ENCODE peak calls at places on chromosome 22, in seven cellular contexts. S is esophagus squamous epithelium, U is adrenal gland, H is right lobe of liver, O is transverse colon, X is A549, Q is heart left ventricle. L is an unnamed sample.

GRCh38 chr22:17120281-17120680 is 879 bp downstream of the TMEM121B start:
- DNase-seq in S (no peak), U (peak), H (peak), O (peak), X (no peak), Q (peak), L (peak)

GRCh38 chr22:46796566-46797195 is 34.2 kb downstream of the TBC1D22A start:
- DNase-seq in S (no peak), U (no peak), H (peak), O (no peak), X (no peak), Q (no peak), L (no peak)

GRCh38 chr22:46984751-46985506 is 222.5 kb downstream of the TBC1D22A start:
- DNase-seq in S (no peak), U (no peak), H (no peak), O (no peak), X (no peak), Q (no peak), L (no peak)

GRCh38 chr22:47165998-47166397 is 403.5 kb downstream of the TBC1D22A start:
- DNase-seq in S (no peak), U (no peak), H (no peak), O (no peak), X (no peak), Q (peak), L (no peak)

GRCh38 chr22:39349967-39350802 is at the start of gene SYNGR1:
- DNase-seq in S (no peak), U (peak), H (no peak), O (no peak), X (no peak), Q (peak), L (no peak)

GRCh38 chr22:24823787-24824186 is 17.8 kb downstream of the SGSM1 start:
- DNase-seq in S (no peak), U (no peak), H (no peak), O (no peak), X (no peak), Q (no peak), L (no peak)

GRCh38 chr22:43060213-43060612 is 29.0 kb downstream of the TTLL1 start:
- DNase-seq in S (no peak), U (peak), H (no peak), O (peak), X (no peak), Q (no peak), L (peak)

GRCh38 chr22:32661296-32661695 is 140.2 kb upstream of the TIMP3 start:
- DNase-seq in S (no peak), U (peak), H (no peak), O (peak), X (no peak), Q (peak), L (no peak)

GRCh38 chr22:26182723-26183122 is 13.5 kb downstream of the SEZ6L start:
- DNase-seq in S (no peak), U (no peak), H (no peak), O (no peak), X (no peak), Q (no peak), L (no peak)

GRCh38 chr22:31611065-31611760 is 50.8 kb downstream of the PISD start:
- DNase-seq in S (no peak), U (no peak), H (no peak), O (no peak), X (no peak), Q (no peak), L (no peak)

GRCh38 chr22:24410110-24410856 is 17.1 kb upstream of the ADORA2A start:
- DNase-seq in S (no peak), U (peak), H (no peak), O (no peak), X (no peak), Q (no peak), L (peak)

GRCh38 chr22:40265783-40266182 is 80.5 kb upstream of the ADSL start:
- DNase-seq in S (no peak), U (no peak), H (no peak), O (no peak), X (no peak), Q (no peak), L (peak)

GRCh38 chr22:23177197-23177596 is 3.1 kb upstream of the BCR start:
- DNase-seq in S (no peak), U (no peak), H (no peak), O (no peak), X (no peak), Q (no peak), L (peak)

GRCh38 chr22:19132693-19133400 is 1.7 kb downstream of the TSSK2 start:
- DNase-seq in S (no peak), U (no peak), H (no peak), O (no peak), X (no peak), Q (no peak), L (no peak)

GRCh38 chr22:29309332-29310064 is 3.0 kb downstream of the GAS2L1 start:
- DNase-seq in S (no peak), U (peak), H (peak), O (peak), X (no peak), Q (peak), L (peak)

GRCh38 chr22:37781434-37782059 is 26.2 kb upstream of the GCAT start:
- DNase-seq in S (no peak), U (peak), H (peak), O (no peak), X (no peak), Q (no peak), L (no peak)
- TF ChIP-seq CTCF in S (no peak), U (peak), H (peak), O (no peak), X (peak), Q (no peak), L (no peak)

DNA sequence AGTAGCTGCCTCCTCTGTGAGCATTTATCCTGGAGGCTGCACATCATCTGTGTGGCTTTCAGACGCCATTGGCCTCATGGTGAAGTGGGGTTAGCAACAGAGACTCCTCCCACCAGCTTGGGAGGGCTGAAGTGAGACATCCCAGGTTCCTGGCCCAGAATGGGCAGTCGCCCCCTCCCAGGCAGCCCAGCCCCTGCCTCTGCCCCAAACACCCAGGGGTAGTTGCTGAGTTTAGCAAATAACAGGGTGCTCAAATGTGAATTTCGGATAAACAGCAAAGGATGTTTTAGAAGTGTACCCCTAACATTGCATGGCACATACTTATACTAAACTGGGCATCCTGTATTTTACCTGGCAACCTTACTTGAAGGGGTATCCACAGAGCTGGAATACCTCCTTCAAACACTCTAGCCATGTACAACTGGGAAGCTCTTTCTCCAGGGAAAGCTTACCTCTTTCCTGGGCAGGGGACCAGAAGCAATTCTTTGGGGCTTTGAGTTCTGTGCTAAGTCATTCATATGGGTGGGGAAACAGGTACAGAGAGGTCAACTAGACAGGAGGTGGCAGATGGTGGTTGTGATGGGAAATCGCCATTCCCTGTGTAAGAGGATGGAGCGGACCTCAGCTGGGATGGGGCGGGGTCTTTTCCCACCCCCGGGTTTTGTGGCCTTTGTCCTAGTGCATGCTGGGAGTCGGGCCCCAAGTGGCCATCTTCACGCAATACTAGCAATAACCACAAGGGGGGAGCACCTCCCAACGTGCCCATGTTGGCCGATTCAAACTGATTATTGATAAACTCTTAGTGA is 19.3 kb downstream of the MTFP1 start:
- DNase-seq in S (no peak), U (peak), H (peak), O (peak), X (peak), Q (no peak), L (peak)
- H3K4me3 ChIP-seq in S (no peak), U (no peak), H (no peak), O (no peak), X (no peak), Q (no peak), L (no peak)

GRCh38 chr22:45309422-45310227 is at the start of gene FAM118A:
- DNase-seq in S (peak), U (peak), H (peak), O (peak), X (peak), Q (peak), L (peak)
- TF ChIP-seq POLR2A in S (no peak), U (peak), H (peak), O (peak), X (peak), Q (peak), L (peak)

GRCh38 chr22:27919943-27920755 is 1.1 kb upstream of the PITPNB start:
- DNase-seq in S (no peak), U (peak), H (no peak), O (no peak), X (peak), Q (peak), L (no peak)
- TF ChIP-seq CTCF in S (no peak), U (no peak), H (peak), O (no peak), X (no peak), Q (no peak), L (no peak)

GRCh38 chr22:50271011-50271394 is 823 bp upstream of the MAPK11 start:
- DNase-seq in S (no peak), U (no peak), H (no peak), O (no peak), X (no peak), Q (no peak), L (no peak)

GRCh38 chr22:50274311-50274710 is 4.1 kb upstream of the MAPK11 start:
- DNase-seq in S (no peak), U (peak), H (peak), O (peak), X (peak), Q (peak), L (peak)

GRCh38 chr22:50270302-50271010 is at the start of gene MAPK11:
- DNase-seq in S (no peak), U (peak), H (peak), O (peak), X (no peak), Q (peak), L (peak)

GRCh38 chr22:50271519-50271970 is 1.4 kb upstream of the MAPK11 start:
- DNase-seq in S (no peak), U (no peak), H (no peak), O (peak), X (no peak), Q (peak), L (peak)

DNA sequence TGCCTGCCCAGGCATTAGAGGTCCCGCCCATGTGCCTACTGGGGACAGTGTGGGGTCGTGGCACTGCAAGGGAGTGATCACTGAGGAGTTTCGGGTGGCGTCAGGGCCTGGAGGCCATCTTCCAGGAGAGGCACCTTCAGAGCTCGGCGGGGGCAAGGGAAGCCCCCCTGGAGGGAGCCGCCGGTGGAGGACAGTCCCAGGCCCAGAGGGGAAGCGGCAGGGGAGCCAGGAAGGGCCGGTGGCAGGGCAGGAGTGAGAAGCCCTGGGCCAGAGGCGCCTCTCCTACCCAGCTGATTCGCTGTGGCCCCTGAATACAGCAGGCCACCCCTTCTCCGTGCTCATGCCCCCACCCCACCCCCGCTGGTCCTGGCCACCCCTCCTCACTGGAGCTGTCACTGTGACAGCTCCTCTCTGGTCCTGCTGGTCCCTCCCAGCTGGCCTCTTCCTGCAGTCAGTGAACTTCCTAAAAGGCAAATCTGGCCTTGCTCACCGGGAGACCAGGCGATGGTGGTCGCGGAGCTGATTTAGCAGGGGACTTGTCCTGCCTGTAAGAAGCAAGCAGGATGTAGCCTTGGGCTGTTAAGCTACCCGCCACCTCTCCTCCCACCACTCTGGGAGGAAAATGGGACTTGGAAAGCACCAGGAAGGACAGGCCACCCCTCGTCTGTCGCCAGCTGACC is 2.1 kb upstream of the MAPK11 start:
- DNase-seq in S (no peak), U (no peak), H (no peak), O (no peak), X (no peak), Q (no peak), L (peak)
- H3K4me3 ChIP-seq in S (peak), U (peak), H (no peak), O (peak), X (no peak), Q (no peak), L (no peak)

GRCh38 chr22:20475115-20475436 is 20.5 kb downstream of the KLHL22 start:
- DNase-seq in S (no peak), U (no peak), H (no peak), O (no peak), X (no peak), Q (no peak), L (no peak)

GRCh38 chr22:20472629-20473442 is 22.8 kb downstream of the KLHL22 start:
- DNase-seq in S (no peak), U (no peak), H (peak), O (no peak), X (no peak), Q (no peak), L (no peak)

GRCh38 chr22:20466659-20467379 is 28.8 kb downstream of the KLHL22 start:
- DNase-seq in S (no peak), U (no peak), H (peak), O (no peak), X (no peak), Q (no peak), L (no peak)

GRCh38 chr22:20469110-20469855 is 26.3 kb downstream of the KLHL22 start:
- DNase-seq in S (no peak), U (no peak), H (peak), O (no peak), X (no peak), Q (no peak), L (no peak)

DNA sequence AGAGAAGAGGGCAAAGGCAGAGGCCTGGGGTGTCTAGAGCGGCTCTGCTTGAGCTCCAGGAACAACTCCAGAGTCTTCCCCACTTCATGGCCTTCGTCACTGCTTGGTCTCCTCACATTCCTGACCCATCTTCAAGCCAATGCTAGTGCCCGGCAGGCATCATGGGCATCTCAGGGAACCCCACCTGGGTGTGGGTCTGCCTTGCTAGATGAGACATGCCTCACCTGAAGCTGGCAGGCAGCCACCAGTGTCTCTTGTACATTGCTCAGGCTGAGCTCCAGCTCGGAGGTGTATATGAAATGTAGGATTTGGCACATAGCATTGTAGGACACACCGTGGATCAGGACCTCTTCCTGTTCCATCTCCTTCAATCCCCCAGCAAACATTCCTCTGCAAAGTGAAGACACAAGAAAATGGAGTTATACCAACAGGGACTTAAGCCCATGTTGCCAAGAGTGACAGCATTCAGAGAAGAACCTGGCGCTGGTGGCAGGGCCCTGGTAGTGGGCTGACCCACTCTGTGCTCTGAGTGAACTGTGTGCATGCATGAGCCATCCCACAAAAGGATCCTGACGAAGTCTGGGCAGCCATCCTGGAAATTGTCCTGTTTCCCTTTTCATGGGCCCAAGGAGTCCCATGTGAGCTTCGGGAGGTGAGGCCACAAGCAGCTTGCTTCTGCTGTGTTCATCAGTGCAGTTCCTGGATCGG is 24.3 kb downstream of the KLHL22 start:
- DNase-seq in S (no peak), U (no peak), H (peak), O (no peak), X (no peak), Q (no peak), L (no peak)
- TF ChIP-seq POLR2A in S (no peak), U (no peak), H (no peak), O (no peak), X (no peak), Q (no peak), L (no peak)

GRCh38 chr22:45553333-45554039 is 50.8 kb downstream of the FBLN1 start:
- DNase-seq in S (no peak), U (peak), H (no peak), O (peak), X (peak), Q (peak), L (peak)

GRCh38 chr22:45551310-45552016 is 48.8 kb downstream of the FBLN1 start:
- DNase-seq in S (no peak), U (peak), H (no peak), O (no peak), X (no peak), Q (no peak), L (peak)

GRCh38 chr22:45554040-45554406 is 51.3 kb downstream of the FBLN1 start:
- DNase-seq in S (no peak), U (no peak), H (no peak), O (no peak), X (peak), Q (no peak), L (no peak)

GRCh38 chr22:45552017-45552411 is 49.3 kb downstream of the FBLN1 start:
- DNase-seq in S (no peak), U (no peak), H (no peak), O (no peak), X (no peak), Q (no peak), L (peak)

DNA sequence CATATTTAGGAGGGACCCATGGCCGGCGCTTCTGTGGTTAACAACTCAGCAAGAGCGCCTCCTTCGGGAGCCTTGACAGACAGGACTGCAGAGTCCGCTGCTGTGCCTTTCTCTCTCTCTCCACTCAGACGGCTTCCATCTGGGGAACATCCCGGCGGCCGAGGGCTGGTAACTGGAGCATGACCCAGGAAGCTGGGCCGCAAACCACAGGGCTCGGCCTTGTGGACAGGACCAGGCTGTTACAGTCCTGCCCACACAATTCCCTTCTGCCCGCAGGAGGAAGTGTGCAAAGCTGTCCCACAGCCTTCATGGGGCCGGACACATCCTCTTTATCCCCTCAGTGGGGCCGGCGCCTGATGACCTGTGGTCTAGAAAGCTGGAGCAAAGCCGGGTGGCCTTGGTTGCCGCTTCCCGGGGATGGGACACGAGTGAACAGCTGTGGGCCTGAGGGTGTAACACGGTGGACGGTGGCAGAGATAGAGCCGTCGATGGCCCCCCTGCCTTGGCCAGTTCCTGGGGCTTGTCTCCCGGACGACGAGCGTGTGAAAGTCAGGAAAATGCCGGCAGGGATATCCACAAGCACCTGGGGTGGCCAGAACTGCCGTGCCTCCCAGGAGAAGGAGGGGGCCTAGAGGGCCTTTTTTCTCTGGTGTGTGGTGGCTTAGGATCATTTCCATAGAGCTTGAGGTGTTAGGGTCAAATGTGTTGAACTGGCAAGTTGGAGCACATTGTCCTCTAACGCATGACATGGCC is 50.1 kb downstream of the FBLN1 start:
- DNase-seq in S (no peak), U (peak), H (no peak), O (peak), X (no peak), Q (peak), L (peak)
- TF ChIP-seq CTCF in S (no peak), U (no peak), H (no peak), O (no peak), X (no peak), Q (no peak), L (peak)

GRCh38 chr22:28283025-28283654 is 364.1 kb upstream of the PITPNB start:
- DNase-seq in S (no peak), U (no peak), H (no peak), O (no peak), X (no peak), Q (no peak), L (no peak)
- H3K4me3 ChIP-seq in S (no peak), U (no peak), H (no peak), O (no peak), X (no peak), Q (no peak), L (no peak)

DNA sequence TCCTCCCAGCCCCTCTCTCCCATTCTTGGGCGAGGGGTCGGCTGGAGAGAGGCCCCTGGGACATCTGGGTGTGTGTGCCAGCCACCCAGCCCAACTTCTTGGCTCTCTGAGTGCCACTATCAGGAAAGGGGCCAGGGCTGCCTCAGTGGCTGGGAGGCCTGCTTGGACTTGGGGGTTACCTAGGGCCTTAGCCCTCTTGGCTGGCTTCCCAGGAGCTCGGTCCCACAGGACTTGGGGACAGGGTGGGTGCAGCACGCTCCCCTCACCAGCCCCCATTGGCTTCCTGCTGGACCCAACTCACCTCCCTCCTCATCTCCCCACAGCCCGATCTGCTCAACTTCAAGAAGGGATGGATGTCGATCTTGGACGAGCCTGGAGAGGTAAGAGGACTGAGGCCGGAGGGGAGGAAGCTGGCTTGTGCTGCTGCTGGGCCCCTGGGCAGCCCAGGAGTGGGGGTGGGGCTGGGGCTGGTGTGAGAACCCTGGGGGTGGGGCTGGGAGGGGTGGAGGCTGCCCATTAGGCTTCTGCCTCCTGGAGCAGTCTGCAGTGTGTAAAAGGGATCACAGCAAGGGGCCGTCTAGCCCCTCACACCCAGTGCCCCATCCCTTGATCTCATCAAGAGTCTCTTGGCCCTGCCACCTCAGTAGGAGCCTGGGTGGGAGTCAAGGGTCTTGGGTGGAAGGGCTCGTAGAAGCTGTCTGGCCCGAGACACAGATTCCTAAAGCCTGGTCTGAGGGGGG is 54.8 kb downstream of the TRIOBP start:
- DNase-seq in S (no peak), U (no peak), H (no peak), O (no peak), X (no peak), Q (no peak), L (no peak)
- TF ChIP-seq POLR2A in S (no peak), U (no peak), H (no peak), O (no peak), X (no peak), Q (no peak), L (no peak)

L was measured in NB4.